ENCODE peak calls at places on chromosomes 3 and 15, in eight cellular contexts. K is sigmoid colon, T is HepG2, N is stomach, Z is H54, D is lower leg skin, G is A549, P is transverse colon. U is an unnamed sample.
A peak's percentile ranks its signal among the peaks of the same experiment; 100 is the strongest.

GRCh38 chr3:40267940-40268707 is 41.4 kb upstream of the EIF1B start:
- DNase-seq in K (no peak), T (no peak), N (no peak), Z (no peak), D (no peak), G (no peak), P (peak; percentile 34), U (no peak)

GRCh38 chr3:148911173-148911572 is 46.1 kb downstream of the CPA3 start:
- DNase-seq in K (no peak), T (no peak), N (no peak), Z (peak; percentile 18), D (no peak), G (no peak), P (no peak), U (no peak)

GRCh38 chr3:10173926-10174435 is 9.3 kb downstream of the IRAK2 start:
- DNase-seq in K (peak; percentile 82), T (peak; percentile 55), N (peak; percentile 41), Z (peak; percentile 92), D (peak; percentile 74), G (peak; percentile 62), P (peak; percentile 45), U (no peak)

GRCh38 chr3:99969133-99969532 is 145.2 kb downstream of the FILIP1L start:
- DNase-seq in K (no peak), T (no peak), N (no peak), Z (no peak), D (no peak), G (no peak), P (no peak), U (no peak)

GRCh38 chr15:39582977-39583585 is 2.2 kb downstream of the THBS1 start:
- DNase-seq in K (no peak), T (no peak), N (no peak), Z (no peak), D (no peak), G (no peak), P (no peak), U (no peak)

GRCh38 chr3:166123576-166123975 is 286.4 kb upstream of the BCHE start:
- DNase-seq in K (no peak), T (no peak), N (no peak), Z (peak; percentile 0), D (no peak), G (no peak), P (no peak), U (no peak)

GRCh38 chr3:50510325-50510724 is 6.9 kb upstream of the CACNA2D2 start:
- DNase-seq in K (no peak), T (no peak), N (no peak), Z (no peak), D (no peak), G (no peak), P (no peak), U (no peak)

GRCh38 chr3:58683001-58683845 is 16.6 kb upstream of the FAM3D start:
- DNase-seq in K (no peak), T (no peak), N (no peak), Z (peak; percentile 23), D (no peak), G (no peak), P (no peak), U (no peak)

GRCh38 chr3:195999896-196000295 is 82.0 kb downstream of the TFRC start:
- DNase-seq in K (peak; percentile 42), T (no peak), N (no peak), Z (no peak), D (no peak), G (no peak), P (no peak), U (no peak)

GRCh38 chr3:102745881-102746280 is 311.1 kb downstream of the ZPLD1 start:
- DNase-seq in K (no peak), T (no peak), N (no peak), Z (no peak), D (no peak), G (no peak), P (no peak), U (no peak)

GRCh38 chr3:30637310-30638227 is 31.2 kb downstream of the TGFBR2 start:
- DNase-seq in K (no peak), T (no peak), N (no peak), Z (no peak), D (no peak), G (no peak), P (no peak), U (no peak)

GRCh38 chr3:48088749-48089466 is 72.7 kb upstream of the MAP4 start:
- DNase-seq in K (peak; percentile 99), T (peak; percentile 89), N (peak; percentile 97), Z (peak; percentile 90), D (peak; percentile 95), G (peak; percentile 73), P (peak; percentile 98), U (peak; percentile 98)
- TF ChIP-seq POLR2A in K (peak; percentile 79), T (peak; percentile 90), N (no peak), Z (peak; percentile 77), D (no peak), G (peak; percentile 90), P (peak; percentile 92), U (peak; percentile 88)

DNA sequence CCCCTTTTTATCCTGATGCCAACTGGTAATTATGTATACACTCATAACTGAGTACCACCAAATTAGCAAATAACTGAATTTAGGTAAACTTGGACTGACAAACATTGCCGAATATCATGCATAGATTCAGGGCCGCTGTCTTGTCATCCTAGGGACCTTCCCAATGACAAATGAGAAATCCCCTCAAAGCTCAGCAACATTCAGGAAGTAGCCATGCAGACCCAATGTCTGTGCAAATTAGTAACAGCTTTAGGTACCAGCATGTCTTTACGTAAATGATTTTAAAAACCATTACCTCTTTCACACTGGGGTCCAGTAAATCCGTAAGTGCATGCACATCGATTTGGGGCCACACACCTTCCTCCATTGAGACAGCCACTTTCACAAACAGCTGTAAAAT is 49.5 kb downstream of the FBN1 start:
- DNase-seq in K (no peak), T (no peak), N (no peak), Z (no peak), D (no peak), G (no peak), P (no peak), U (no peak)
- TF ChIP-seq POLR2A in K (no peak), T (no peak), N (no peak), Z (no peak), D (no peak), G (no peak), P (no peak), U (no peak)

GRCh38 chr3:14301558-14301957 is 100.8 kb upstream of the SLC6A6 start:
- DNase-seq in K (peak; percentile 86), T (peak; percentile 63), N (no peak), Z (no peak), D (peak; percentile 46), G (no peak), P (peak; percentile 31), U (no peak)
- TF ChIP-seq POLR2A in K (no peak), T (no peak), N (no peak), Z (no peak), D (no peak), G (no peak), P (no peak), U (no peak)

GRCh38 chr15:52019394-52020252 is 604 bp downstream of the MAPK6 start:
- DNase-seq in K (peak; percentile 95), T (peak; percentile 75), N (peak; percentile 89), Z (peak; percentile 83), D (peak; percentile 83), G (peak; percentile 95), P (peak; percentile 92), U (peak; percentile 97)
- TF ChIP-seq POLR2A in K (peak; percentile 63), T (peak; percentile 62), N (no peak), Z (no peak), D (no peak), G (peak; percentile 38), P (peak; percentile 93), U (peak; percentile 61)

U was measured in erythroblast.